ENCODE peak calls at places on chromosome 2, in ten cellular contexts. J, N, X, B, R, G, L, Y, P and C are unnamed samples.

GRCh38 chr2:186653511-186653910 is 40.3 kb upstream of the FAM171B start:
- DNase-seq in J (peak), N (no peak), X (no peak), B (no peak), R (no peak), G (no peak), L (no peak), Y (no peak), P (no peak), C (no peak)

GRCh38 chr2:19021100-19021476 is 337.3 kb downstream of the OSR1 start:
- DNase-seq in J (peak), N (no peak), X (peak), B (no peak), R (no peak), G (peak), L (peak), Y (no peak), P (no peak), C (no peak)

GRCh38 chr2:38750011-38750792 is 959 bp downstream of the SRSF7 start:
- DNase-seq in J (peak), N (peak), X (peak), B (peak), R (peak), G (no peak), L (peak), Y (peak), P (peak), C (peak)

GRCh38 chr2:236335696-236336574 is 71.7 kb upstream of the ASB18 start:
- DNase-seq in J (no peak), N (no peak), X (no peak), B (no peak), R (no peak), G (no peak), L (no peak), Y (no peak), P (no peak), C (no peak)

GRCh38 chr2:196845371-196845770 is 36.2 kb upstream of the C2orf66 start:
- DNase-seq in J (no peak), N (no peak), X (no peak), B (no peak), R (no peak), G (no peak), L (no peak), Y (no peak), P (no peak), C (no peak)

GRCh38 chr2:86671304-86671981 is 47.8 kb upstream of the RNF103 start:
- DNase-seq in J (peak), N (no peak), X (no peak), B (no peak), R (no peak), G (no peak), L (no peak), Y (no peak), P (no peak), C (no peak)

GRCh38 chr2:112317303-112318158 is 42.1 kb downstream of the ZC3H6 start:
- DNase-seq in J (peak), N (no peak), X (no peak), B (no peak), R (no peak), G (no peak), L (no peak), Y (no peak), P (no peak), C (no peak)

GRCh38 chr2:217827430-217828201 is 175.2 kb downstream of the TNS1 start:
- DNase-seq in J (no peak), N (peak), X (no peak), B (peak), R (no peak), G (no peak), L (no peak), Y (no peak), P (no peak), C (peak)

GRCh38 chr2:105287692-105288091 is 41.8 kb downstream of the TGFBRAP1 start:
- DNase-seq in J (peak), N (no peak), X (peak), B (no peak), R (no peak), G (peak), L (peak), Y (no peak), P (no peak), C (no peak)

GRCh38 chr2:208335-208734 is 55.5 kb downstream of the SH3YL1 start:
- DNase-seq in J (no peak), N (no peak), X (no peak), B (no peak), R (no peak), G (no peak), L (no peak), Y (no peak), P (no peak), C (no peak)

GRCh38 chr2:238061310-238062202 is 755 bp downstream of the SCLY start:
- DNase-seq in J (peak), N (peak), X (peak), B (peak), R (no peak), G (no peak), L (peak), Y (no peak), P (peak), C (no peak)

GRCh38 chr2:64273524-64274398 is 129.5 kb upstream of the PELI1 start:
- DNase-seq in J (peak), N (peak), X (peak), B (peak), R (peak), G (peak), L (no peak), Y (no peak), P (peak), C (peak)

GRCh38 chr2:43269706-43270105 is 43.3 kb upstream of the ZFP36L2 start:
- DNase-seq in J (peak), N (peak), X (no peak), B (peak), R (peak), G (no peak), L (no peak), Y (peak), P (peak), C (peak)

GRCh38 chr2:106147159-106147558 is 46.9 kb downstream of the UXS1 start:
- DNase-seq in J (peak), N (no peak), X (peak), B (no peak), R (no peak), G (no peak), L (no peak), Y (no peak), P (no peak), C (no peak)

GRCh38 chr2:52260904-52261303 is 1229.0 kb upstream of the NRXN1 start:
- DNase-seq in J (peak), N (no peak), X (no peak), B (no peak), R (no peak), G (no peak), L (no peak), Y (no peak), P (no peak), C (no peak)

GRCh38 chr2:179917272-179917671 is 55.9 kb upstream of the ZNF385B start:
- DNase-seq in J (peak), N (no peak), X (peak), B (no peak), R (no peak), G (no peak), L (no peak), Y (no peak), P (no peak), C (no peak)

GRCh38 chr2:158505448-158505934 is 48.7 kb downstream of the PKP4 start:
- DNase-seq in J (no peak), N (no peak), X (peak), B (no peak), R (no peak), G (no peak), L (no peak), Y (no peak), P (no peak), C (no peak)

GRCh38 chr2:86068098-86069047 is 37.3 kb downstream of the POLR1A start:
- DNase-seq in J (peak), N (no peak), X (peak), B (no peak), R (no peak), G (peak), L (no peak), Y (no peak), P (no peak), C (no peak)

GRCh38 chr2:95346738-95347671 is 49.9 kb downstream of the KCNIP3 start:
- DNase-seq in J (peak), N (peak), X (no peak), B (peak), R (peak), G (no peak), L (peak), Y (no peak), P (peak), C (no peak)

GRCh38 chr2:175865716-175866115 is 136.4 kb downstream of the LNPK start:
- DNase-seq in J (no peak), N (no peak), X (no peak), B (no peak), R (no peak), G (no peak), L (no peak), Y (no peak), P (no peak), C (no peak)

GRCh38 chr2:231966886-231967285 is 5.4 kb downstream of the DIS3L2 start:
- DNase-seq in J (no peak), N (no peak), X (no peak), B (no peak), R (no peak), G (no peak), L (no peak), Y (no peak), P (no peak), C (no peak)
- H3K4me3 ChIP-seq in J (no peak), N (no peak), X (no peak), B (no peak), R (no peak), G (no peak), L (no peak), Y (no peak), P (no peak), C (no peak)

GRCh38 chr2:20516291-20516645 is 69.4 kb downstream of the RHOB start:
- DNase-seq in J (no peak), N (no peak), X (no peak), B (no peak), R (no peak), G (no peak), L (no peak), Y (no peak), P (peak), C (no peak)
- H3K4me3 ChIP-seq in J (no peak), N (no peak), X (no peak), B (no peak), R (no peak), G (no peak), L (no peak), Y (no peak), P (no peak), C (no peak)

GRCh38 chr2:47509250-47509649 is 106.3 kb downstream of the MSH2 start:
- DNase-seq in J (no peak), N (no peak), X (no peak), B (no peak), R (no peak), G (no peak), L (no peak), Y (no peak), P (no peak), C (no peak)
- H3K4me3 ChIP-seq in J (no peak), N (no peak), X (no peak), B (no peak), R (no peak), G (no peak), L (no peak), Y (no peak), P (no peak), C (no peak)

DNA sequence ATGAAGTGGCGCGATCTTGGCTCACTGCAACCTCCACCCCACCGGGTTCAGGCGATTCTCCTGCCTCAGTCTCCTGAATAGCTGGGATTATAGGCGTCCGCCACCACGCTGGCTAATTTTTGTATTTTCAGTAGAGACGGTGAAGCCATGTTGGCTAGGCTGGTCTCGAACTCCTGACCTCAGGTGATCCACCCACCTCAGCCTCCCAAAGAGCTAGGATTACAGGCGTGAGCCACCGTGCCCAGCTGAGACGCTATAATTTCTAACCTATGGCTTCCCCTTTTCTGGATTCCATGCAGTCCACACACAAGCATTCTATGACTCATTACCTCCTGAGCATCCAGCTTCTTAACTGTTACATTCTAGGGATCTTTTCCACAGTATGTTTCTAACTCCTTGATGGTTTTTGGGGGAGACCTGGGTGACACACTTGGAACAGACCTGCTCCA is 11.9 kb upstream of the KCMF1 start:
- DNase-seq in J (peak), N (no peak), X (peak), B (no peak), R (peak), G (no peak), L (no peak), Y (no peak), P (no peak), C (no peak)
- H3K4me3 ChIP-seq in J (no peak), N (no peak), X (peak), B (no peak), R (no peak), G (no peak), L (no peak), Y (no peak), P (no peak), C (no peak)

GRCh38 chr2:50344509-50345106 is 687.3 kb downstream of the NRXN1 start:
- DNase-seq in J (no peak), N (no peak), X (no peak), B (no peak), R (no peak), G (no peak), L (peak), Y (no peak), P (no peak), C (no peak)

GRCh38 chr2:50345691-50346090 is 686.2 kb downstream of the NRXN1 start:
- DNase-seq in J (no peak), N (no peak), X (no peak), B (no peak), R (no peak), G (no peak), L (no peak), Y (no peak), P (no peak), C (no peak)

GRCh38 chr2:50346104-50346503 is 685.8 kb downstream of the NRXN1 start:
- DNase-seq in J (no peak), N (no peak), X (no peak), B (no peak), R (peak), G (no peak), L (peak), Y (no peak), P (no peak), C (no peak)

GRCh38 chr2:50347355-50348044 is 684.4 kb downstream of the NRXN1 start:
- DNase-seq in J (no peak), N (no peak), X (no peak), B (no peak), R (no peak), G (no peak), L (peak), Y (no peak), P (peak), C (no peak)

GRCh38 chr2:50346586-50347351 is 685.2 kb downstream of the NRXN1 start:
- DNase-seq in J (no peak), N (no peak), X (no peak), B (no peak), R (no peak), G (no peak), L (peak), Y (no peak), P (no peak), C (no peak)
- H3K4me3 ChIP-seq in J (no peak), N (no peak), X (no peak), B (peak), R (no peak), G (no peak), L (peak), Y (no peak), P (peak), C (no peak)

DNA sequence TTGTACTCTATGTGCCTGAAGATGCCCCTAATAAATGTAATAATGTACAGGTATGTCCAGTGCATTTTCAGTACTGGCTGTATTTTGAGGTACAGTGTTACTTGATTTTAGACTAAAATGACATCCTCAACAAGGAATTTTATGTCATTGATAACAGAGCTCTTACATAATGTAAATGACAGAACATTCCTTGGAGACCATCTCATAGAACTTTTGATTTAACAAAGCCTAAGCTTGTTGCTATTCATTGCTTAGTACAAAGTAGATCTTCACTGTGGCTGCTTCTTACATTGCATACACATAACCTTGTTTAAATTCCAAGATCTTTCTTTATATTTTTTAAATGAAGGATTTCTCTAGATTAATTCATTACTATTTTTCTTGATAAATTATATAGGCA is 24.1 kb downstream of the DYNC1I2 start:
- DNase-seq in J (peak), N (no peak), X (no peak), B (no peak), R (no peak), G (no peak), L (no peak), Y (no peak), P (no peak), C (no peak)
- H3K4me3 ChIP-seq in J (no peak), N (no peak), X (no peak), B (no peak), R (no peak), G (no peak), L (no peak), Y (no peak), P (no peak), C (no peak)

GRCh38 chr2:231295363-231295655 is 96.9 kb downstream of the ARMC9 start:
- DNase-seq in J (no peak), N (no peak), X (no peak), B (no peak), R (no peak), G (no peak), L (no peak), Y (no peak), P (no peak), C (no peak)

GRCh38 chr2:231297108-231297908 is 98.2 kb upstream of the B3GNT7 start:
- DNase-seq in J (peak), N (peak), X (peak), B (peak), R (no peak), G (no peak), L (peak), Y (no peak), P (peak), C (peak)

GRCh38 chr2:231294578-231295362 is 96.3 kb downstream of the ARMC9 start:
- DNase-seq in J (peak), N (no peak), X (no peak), B (no peak), R (no peak), G (no peak), L (no peak), Y (no peak), P (no peak), C (no peak)

GRCh38 chr2:231298091-231298490 is 97.4 kb upstream of the B3GNT7 start:
- DNase-seq in J (no peak), N (no peak), X (no peak), B (no peak), R (no peak), G (no peak), L (no peak), Y (no peak), P (no peak), C (no peak)

DNA sequence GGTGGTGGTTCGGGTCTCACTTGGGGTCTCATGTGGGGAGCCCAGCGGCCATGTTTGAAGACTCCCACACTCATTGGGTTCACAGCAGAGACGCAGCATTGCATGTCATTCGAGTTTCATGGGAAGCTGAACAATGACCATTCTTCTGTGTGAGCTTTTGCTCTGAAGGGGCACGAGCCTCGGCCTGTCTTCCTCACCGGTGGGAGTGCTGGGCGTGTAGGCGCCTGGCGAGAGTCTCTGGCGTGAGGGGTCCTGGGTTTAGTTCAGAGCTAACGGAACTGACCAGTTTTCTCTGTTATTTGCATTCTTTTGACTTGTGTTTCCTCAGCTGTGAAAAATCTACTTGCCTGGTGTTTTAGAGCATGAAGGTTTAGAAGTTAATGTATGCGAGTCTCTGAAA is 98.0 kb downstream of the ARMC9 start:
- DNase-seq in J (no peak), N (no peak), X (no peak), B (no peak), R (no peak), G (no peak), L (peak), Y (no peak), P (no peak), C (no peak)
- H3K4me3 ChIP-seq in J (no peak), N (no peak), X (no peak), B (no peak), R (no peak), G (no peak), L (no peak), Y (no peak), P (no peak), C (no peak)